ENCODE peak calls at places on chromosomes 5 and 9, in seven cellular contexts. D, W, M, A, S, U and P are unnamed samples.

GRCh38 chr5:16557477-16557876 is 59.3 kb downstream of the RETREG1 start:
- DNase-seq in D (no peak), W (no peak), M (no peak), A (no peak), S (no peak), U (no peak), P (no peak)

GRCh38 chr5:150239099-150239793 is 49.4 kb downstream of the SLC6A7 start:
- DNase-seq in D (no peak), W (no peak), M (no peak), A (no peak), S (no peak), U (no peak), P (no peak)

GRCh38 chr5:139138790-139139189 is 59.4 kb downstream of the SIL1 start:
- DNase-seq in D (no peak), W (no peak), M (peak), A (peak), S (no peak), U (peak), P (peak)

GRCh38 chr5:158484246-158484645 is 615.5 kb downstream of the EBF1 start:
- DNase-seq in D (peak), W (no peak), M (peak), A (peak), S (peak), U (no peak), P (no peak)

GRCh38 chr5:66620711-66621110 is 24.5 kb downstream of the MAST4 start:
- DNase-seq in D (no peak), W (no peak), M (no peak), A (no peak), S (no peak), U (no peak), P (no peak)

GRCh38 chr5:31859096-31859495 is 220.2 kb downstream of the PDZD2 start:
- DNase-seq in D (no peak), W (no peak), M (no peak), A (no peak), S (no peak), U (no peak), P (no peak)

GRCh38 chr9:36995927-36996471 is 38.1 kb downstream of the PAX5 start:
- DNase-seq in D (no peak), W (no peak), M (peak), A (peak), S (no peak), U (peak), P (peak)

GRCh38 chr9:89945133-89945532 is 340.3 kb downstream of the GADD45G start:
- DNase-seq in D (no peak), W (no peak), M (no peak), A (no peak), S (no peak), U (no peak), P (no peak)

GRCh38 chr5:112329429-112330090 is 89.5 kb downstream of the EPB41L4A start:
- DNase-seq in D (no peak), W (peak), M (no peak), A (no peak), S (no peak), U (peak), P (peak)

GRCh38 chr5:123992641-123993040 is 480.7 kb downstream of the CSNK1G3 start:
- DNase-seq in D (no peak), W (no peak), M (no peak), A (no peak), S (no peak), U (no peak), P (no peak)

GRCh38 chr5:92653730-92654461 is 927.1 kb downstream of the NR2F1-AS1 start:
- DNase-seq in D (no peak), W (no peak), M (no peak), A (peak), S (no peak), U (no peak), P (no peak)

GRCh38 chr9:14322211-14323082 is 8.5 kb upstream of the NFIB start:
- DNase-seq in D (no peak), W (peak), M (peak), A (peak), S (peak), U (peak), P (peak)

GRCh38 chr9:21833090-21833801 is 30.8 kb downstream of the MTAP start:
- DNase-seq in D (no peak), W (peak), M (no peak), A (no peak), S (no peak), U (no peak), P (peak)

GRCh38 chr5:151082274-151082902 is 1.6 kb upstream of the TNIP1 start:
- DNase-seq in D (no peak), W (no peak), M (no peak), A (no peak), S (no peak), U (no peak), P (no peak)

GRCh38 chr9:20294351-20294750 is 327.9 kb downstream of the MLLT3 start:
- DNase-seq in D (no peak), W (no peak), M (no peak), A (no peak), S (no peak), U (no peak), P (no peak)

GRCh38 chr5:56455417-56455816 is 222.3 kb upstream of the ANKRD55 start:
- DNase-seq in D (no peak), W (no peak), M (no peak), A (no peak), S (no peak), U (no peak), P (no peak)

GRCh38 chr5:83553000-83553486 is 81.5 kb downstream of the VCAN start:
- DNase-seq in D (peak), W (no peak), M (peak), A (peak), S (no peak), U (no peak), P (no peak)

GRCh38 chr5:56402273-56403223 is 169.4 kb upstream of the ANKRD55 start:
- DNase-seq in D (no peak), W (no peak), M (no peak), A (no peak), S (no peak), U (no peak), P (no peak)

GRCh38 chr5:129271309-129271708 is 176.8 kb downstream of the ISOC1 start:
- DNase-seq in D (no peak), W (peak), M (peak), A (peak), S (no peak), U (no peak), P (peak)

GRCh38 chr5:158194561-158194961 is 335.6 kb upstream of the CLINT1 start:
- DNase-seq in D (no peak), W (no peak), M (no peak), A (no peak), S (no peak), U (no peak), P (no peak)

GRCh38 chr5:109053995-109054417 is 306.3 kb downstream of the FER start:
- DNase-seq in D (no peak), W (no peak), M (peak), A (peak), S (peak), U (no peak), P (peak)

GRCh38 chr5:36108758-36109245 is 42.1 kb upstream of the UGT3A2 start:
- DNase-seq in D (no peak), W (no peak), M (no peak), A (no peak), S (peak), U (no peak), P (no peak)

GRCh38 chr5:157143127-157143959 is 678 bp upstream of the MED7 start:
- DNase-seq in D (no peak), W (no peak), M (peak), A (peak), S (no peak), U (peak), P (peak)

GRCh38 chr5:150641006-150641570 is 628 bp downstream of the SYNPO start:
- DNase-seq in D (peak), W (no peak), M (peak), A (peak), S (no peak), U (no peak), P (no peak)

GRCh38 chr5:134432677-134433359 is 21.1 kb upstream of the CDKN2AIPNL start:
- DNase-seq in D (no peak), W (no peak), M (no peak), A (no peak), S (no peak), U (no peak), P (peak)

GRCh38 chr5:178861627-178862026 is 1.9 kb downstream of the ZNF354B start:
- DNase-seq in D (no peak), W (no peak), M (no peak), A (no peak), S (no peak), U (no peak), P (no peak)

GRCh38 chr5:1485320-1486118 is 38.2 kb downstream of the LPCAT1 start:
- DNase-seq in D (no peak), W (no peak), M (no peak), A (no peak), S (no peak), U (no peak), P (no peak)

GRCh38 chr5:11684607-11685006 is 219.6 kb downstream of the CTNND2 start:
- DNase-seq in D (no peak), W (no peak), M (no peak), A (no peak), S (no peak), U (no peak), P (no peak)

GRCh38 chr5:179238628-179238970 is 106.7 kb downstream of the ADAMTS2 start:
- DNase-seq in D (no peak), W (no peak), M (no peak), A (no peak), S (no peak), U (no peak), P (no peak)

DNA sequence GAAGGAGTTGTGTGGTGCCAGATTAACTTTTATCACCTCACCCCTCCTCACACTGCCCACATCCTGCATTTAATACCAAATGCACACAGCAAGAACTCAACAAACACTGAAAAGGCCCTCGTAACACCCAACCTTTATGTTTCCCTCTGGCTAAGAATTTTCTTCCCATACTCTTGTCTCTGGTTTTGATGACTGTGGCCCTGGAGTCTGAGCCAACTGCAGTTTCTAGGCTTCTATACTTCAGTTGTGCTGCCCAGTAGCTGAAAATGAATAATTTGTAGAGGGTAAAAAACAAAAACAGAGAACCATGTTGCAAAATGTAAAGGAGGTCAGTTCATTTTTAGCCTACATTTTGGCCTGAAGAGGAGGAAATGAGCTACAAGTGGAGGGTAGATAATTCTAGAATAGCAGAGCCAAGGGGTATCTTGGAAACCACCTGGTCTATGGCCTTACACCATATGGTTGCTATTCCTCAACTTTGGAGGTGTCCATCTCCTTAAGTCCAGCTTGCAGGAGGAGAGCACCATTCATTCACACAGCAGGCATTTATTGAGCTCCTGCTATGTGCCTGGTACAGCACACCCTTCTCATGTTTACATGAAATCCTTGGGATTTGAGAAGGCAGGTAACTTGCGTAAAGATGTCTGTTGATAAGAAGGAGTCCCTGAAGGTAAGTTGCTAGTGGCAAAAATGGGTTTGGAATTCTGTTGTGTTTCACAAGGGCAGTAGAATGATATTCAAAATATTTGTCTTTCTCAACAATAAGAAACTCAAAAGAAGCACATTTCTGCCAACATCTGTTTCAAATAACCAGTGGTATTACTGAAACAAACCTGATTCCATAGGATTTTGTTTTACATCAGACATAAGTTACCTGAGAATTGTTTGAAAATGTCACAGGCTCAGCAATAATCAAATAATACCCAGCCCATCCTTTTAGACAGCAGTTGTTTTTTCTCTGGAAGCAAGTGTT is 83.8 kb upstream of the TNFAIP8 start:
- DNase-seq in D (no peak), W (no peak), M (peak), A (no peak), S (no peak), U (no peak), P (no peak)
- H3K4me3 ChIP-seq in D (no peak), W (peak), M (no peak), A (no peak), S (no peak), U (no peak), P (no peak)

DNA sequence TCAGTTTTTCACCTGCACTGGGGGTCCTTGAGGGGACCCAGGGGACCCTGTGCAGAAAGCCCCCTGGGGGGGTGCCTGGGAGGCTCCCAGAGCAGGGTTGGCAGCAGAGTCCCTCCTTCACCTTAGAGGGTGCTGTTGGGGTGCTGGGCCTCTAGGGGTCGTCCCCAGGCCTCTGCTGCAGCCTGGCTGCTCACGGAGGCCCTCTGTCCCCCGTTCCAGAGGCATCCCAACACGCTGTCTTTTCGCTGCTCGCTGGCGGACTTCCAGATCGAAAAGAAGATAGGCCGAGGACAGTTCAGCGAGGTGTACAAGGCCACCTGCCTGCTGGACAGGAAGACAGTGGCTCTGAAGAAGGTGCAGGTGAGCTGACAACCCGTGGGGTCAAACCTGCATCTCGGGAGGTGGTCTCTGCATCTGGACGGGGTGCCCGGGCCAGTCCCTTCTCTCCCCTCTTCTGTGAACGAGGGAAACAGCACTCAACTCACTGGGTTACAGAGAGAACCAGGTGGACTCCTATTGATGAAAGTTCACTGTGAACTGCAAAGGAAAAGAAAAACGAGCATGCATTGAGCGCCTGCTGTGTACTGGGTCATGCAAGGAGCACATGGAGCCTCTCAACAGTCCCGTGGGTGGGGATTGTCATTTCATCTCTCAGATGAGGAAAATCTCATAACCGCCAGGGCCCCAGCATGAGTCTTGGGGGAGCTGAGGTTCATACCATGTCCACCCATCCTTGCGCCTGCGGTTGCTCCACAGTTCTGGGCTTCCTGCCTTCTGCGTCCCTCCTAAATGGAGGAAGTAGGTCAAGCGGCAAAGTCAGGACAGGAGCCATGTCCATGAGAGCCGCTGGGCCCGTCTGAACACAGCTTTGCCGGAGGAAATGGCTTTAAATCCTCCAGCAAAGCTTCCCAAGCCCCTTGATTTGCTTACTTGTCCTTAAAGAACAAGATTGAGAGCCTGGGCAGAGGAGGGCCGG is 54.8 kb downstream of the NEK6 start:
- DNase-seq in D (no peak), W (no peak), M (no peak), A (no peak), S (no peak), U (no peak), P (no peak)
- TF ChIP-seq CTCF in D (no peak), W (peak), M (peak), A (no peak), S (no peak), U (no peak), P (no peak)

DNA sequence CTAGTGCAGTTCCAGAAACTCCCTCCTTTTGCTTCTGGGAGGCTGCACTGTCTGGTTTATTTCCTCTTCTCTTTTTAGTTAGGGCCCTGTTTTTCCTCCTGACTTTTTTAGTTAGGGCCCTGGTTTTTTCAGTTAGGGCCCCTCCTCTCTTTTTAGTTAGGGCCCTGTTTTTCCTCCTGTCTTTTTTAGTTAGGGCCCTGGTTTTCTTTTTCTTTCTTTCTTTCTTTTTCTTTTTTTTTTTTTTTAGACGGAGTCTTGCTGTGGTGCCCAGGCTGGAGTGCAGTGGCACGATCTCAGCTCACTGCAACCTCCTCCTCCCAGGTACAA is 15.1 kb downstream of the GSN start:
- DNase-seq in D (no peak), W (no peak), M (no peak), A (no peak), S (no peak), U (no peak), P (no peak)
- H3K4me3 ChIP-seq in D (no peak), W (no peak), M (no peak), A (no peak), S (no peak), U (no peak), P (no peak)

GRCh38 chr9:127361561-127361960 is 35.4 kb upstream of the SLC2A8 start:
- DNase-seq in D (no peak), W (no peak), M (no peak), A (no peak), S (no peak), U (no peak), P (peak)

GRCh38 chr9:127360829-127361228 is 36.1 kb upstream of the SLC2A8 start:
- DNase-seq in D (no peak), W (no peak), M (peak), A (peak), S (no peak), U (no peak), P (peak)

GRCh38 chr9:127358023-127358535 is 38.9 kb upstream of the SLC2A8 start:
- DNase-seq in D (no peak), W (no peak), M (no peak), A (no peak), S (no peak), U (no peak), P (no peak)

GRCh38 chr9:127358770-127359169 is 38.2 kb upstream of the SLC2A8 start:
- DNase-seq in D (no peak), W (no peak), M (no peak), A (no peak), S (no peak), U (no peak), P (no peak)

DNA sequence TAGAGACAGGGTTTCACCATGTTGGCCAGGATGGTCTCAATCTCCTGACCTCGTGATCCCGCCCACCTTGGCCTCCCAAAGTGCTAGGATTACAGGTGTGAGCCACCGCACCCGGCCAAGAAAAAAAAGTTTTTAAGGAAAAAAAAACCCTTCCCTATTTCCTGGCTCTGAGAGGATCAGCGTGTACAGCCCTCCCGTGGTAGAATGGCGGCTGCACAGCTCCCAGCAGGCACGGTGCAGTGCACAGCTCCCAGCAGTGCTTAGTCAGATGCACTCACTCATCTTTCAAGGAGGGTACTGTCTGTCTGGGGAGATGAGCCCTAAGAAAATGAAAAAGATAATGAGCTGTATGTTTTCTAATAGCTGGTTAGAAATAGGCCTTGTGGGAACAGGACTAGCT is 36.8 kb upstream of the SLC2A8 start:
- DNase-seq in D (peak), W (no peak), M (no peak), A (peak), S (no peak), U (no peak), P (no peak)
- TF ChIP-seq CTCF in D (peak), W (no peak), M (peak), A (peak), S (peak), U (no peak), P (no peak)

DNA sequence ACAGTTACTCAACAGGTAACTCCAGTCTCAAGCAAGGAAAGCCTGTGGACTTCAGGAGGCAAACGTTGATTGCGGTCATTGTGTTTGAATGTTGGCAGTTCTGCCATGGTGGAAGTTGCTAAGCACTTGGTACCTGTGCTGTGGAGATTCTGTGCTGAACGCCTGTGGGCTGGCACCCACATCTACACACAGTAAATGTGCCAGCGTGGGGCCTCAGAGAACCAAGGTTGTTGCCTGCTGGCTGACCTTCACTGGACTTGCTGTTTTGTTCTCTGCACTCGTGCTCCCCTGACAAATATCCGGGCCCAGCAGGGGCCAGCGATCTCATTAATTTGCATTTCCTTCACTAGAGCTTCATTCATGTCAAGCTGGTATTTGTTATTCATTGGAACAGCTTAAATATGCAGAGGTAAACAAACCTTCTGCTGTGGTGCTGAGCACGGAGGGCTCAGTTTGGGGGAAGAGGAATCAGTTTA is 141.8 kb downstream of the PRKACG start:
- DNase-seq in D (no peak), W (no peak), M (no peak), A (no peak), S (no peak), U (no peak), P (no peak)
- H3K4me3 ChIP-seq in D (no peak), W (no peak), M (no peak), A (no peak), S (no peak), U (no peak), P (no peak)